ENCODE peak calls at places on chromosomes 5 and 9, in nine cellular contexts. M, T, B, N, E, Q, L, D and P are unnamed samples.

GRCh38 chr9:126307306-126308061 is 19.1 kb upstream of the MVB12B start:
- DNase-seq in M (no peak), T (no peak), B (no peak), N (no peak), E (no peak), Q (no peak), L (no peak), D (no peak), P (no peak)

GRCh38 chr5:43498571-43498970 is 14.9 kb upstream of the TMEM267 start:
- DNase-seq in M (no peak), T (no peak), B (no peak), N (no peak), E (no peak), Q (no peak), L (no peak), D (no peak), P (no peak)

GRCh38 chr9:95143591-95144561 is 173.6 kb downstream of the FANCC start:
- DNase-seq in M (peak), T (no peak), B (no peak), N (no peak), E (peak), Q (peak), L (no peak), D (no peak), P (peak)

GRCh38 chr9:117103711-117104110 is 311.1 kb downstream of the ASTN2 start:
- DNase-seq in M (no peak), T (no peak), B (no peak), N (no peak), E (no peak), Q (no peak), L (no peak), D (no peak), P (no peak)

GRCh38 chr5:177447066-177447610 is 524 bp downstream of the PRR7 start:
- DNase-seq in M (no peak), T (peak), B (no peak), N (peak), E (no peak), Q (peak), L (no peak), D (peak), P (no peak)

GRCh38 chr5:19975795-19976194 is 12.2 kb downstream of the CDH18 start:
- DNase-seq in M (no peak), T (no peak), B (no peak), N (no peak), E (no peak), Q (no peak), L (no peak), D (no peak), P (no peak)

GRCh38 chr9:137321726-137322361 is 19.8 kb upstream of the NRARP start:
- DNase-seq in M (no peak), T (no peak), B (no peak), N (no peak), E (no peak), Q (no peak), L (no peak), D (no peak), P (no peak)

GRCh38 chr9:73093016-73093739 is 58.5 kb upstream of the ANXA1 start:
- DNase-seq in M (no peak), T (no peak), B (no peak), N (no peak), E (no peak), Q (no peak), L (no peak), D (no peak), P (no peak)

GRCh38 chr5:53679261-53679660 is 118.8 kb downstream of the NDUFS4 start:
- DNase-seq in M (peak), T (no peak), B (no peak), N (no peak), E (no peak), Q (peak), L (no peak), D (no peak), P (peak)

GRCh38 chr9:131891578-131891977 is 151.7 kb upstream of the RAPGEF1 start:
- DNase-seq in M (no peak), T (no peak), B (no peak), N (peak), E (no peak), Q (no peak), L (no peak), D (no peak), P (no peak)

GRCh38 chr5:53211799-53212198 is 102.2 kb upstream of the MOCS2 start:
- DNase-seq in M (peak), T (no peak), B (peak), N (no peak), E (no peak), Q (no peak), L (no peak), D (no peak), P (peak)

GRCh38 chr9:69485466-69485865 is 160.5 kb downstream of the ENTREP1 start:
- DNase-seq in M (no peak), T (no peak), B (no peak), N (no peak), E (no peak), Q (no peak), L (no peak), D (no peak), P (no peak)

GRCh38 chr9:76868897-76869296 is 37.0 kb downstream of the PRUNE2 start:
- DNase-seq in M (peak), T (no peak), B (no peak), N (no peak), E (no peak), Q (no peak), L (no peak), D (no peak), P (no peak)

GRCh38 chr9:32899181-32899580 is 102.2 kb downstream of the APTX start:
- DNase-seq in M (no peak), T (no peak), B (no peak), N (no peak), E (no peak), Q (no peak), L (no peak), D (no peak), P (no peak)

GRCh38 chr5:17810734-17811133 is 176.5 kb downstream of the TAF11L14 start:
- DNase-seq in M (no peak), T (no peak), B (no peak), N (no peak), E (no peak), Q (no peak), L (no peak), D (no peak), P (no peak)

GRCh38 chr5:116441223-116441622 is 133.4 kb downstream of the SEMA6A start:
- DNase-seq in M (no peak), T (no peak), B (no peak), N (no peak), E (no peak), Q (no peak), L (peak), D (no peak), P (no peak)

GRCh38 chr9:135048046-135048757 is 39.3 kb upstream of the OLFM1 start:
- DNase-seq in M (no peak), T (no peak), B (no peak), N (no peak), E (no peak), Q (no peak), L (no peak), D (no peak), P (no peak)

GRCh38 chr9:14906000-14906399 is 4.2 kb downstream of the FREM1 start:
- DNase-seq in M (no peak), T (no peak), B (no peak), N (no peak), E (no peak), Q (no peak), L (no peak), D (no peak), P (no peak)

GRCh38 chr9:14899815-14900193 is 10.4 kb downstream of the FREM1 start:
- DNase-seq in M (no peak), T (no peak), B (no peak), N (no peak), E (no peak), Q (no peak), L (no peak), D (no peak), P (no peak)

GRCh38 chr9:14899042-14899814 is 11.0 kb downstream of the FREM1 start:
- DNase-seq in M (no peak), T (no peak), B (no peak), N (no peak), E (no peak), Q (no peak), L (no peak), D (no peak), P (no peak)

GRCh38 chr9:14903040-14903439 is 7.2 kb downstream of the FREM1 start:
- DNase-seq in M (no peak), T (no peak), B (no peak), N (no peak), E (no peak), Q (no peak), L (no peak), D (no peak), P (no peak)

DNA sequence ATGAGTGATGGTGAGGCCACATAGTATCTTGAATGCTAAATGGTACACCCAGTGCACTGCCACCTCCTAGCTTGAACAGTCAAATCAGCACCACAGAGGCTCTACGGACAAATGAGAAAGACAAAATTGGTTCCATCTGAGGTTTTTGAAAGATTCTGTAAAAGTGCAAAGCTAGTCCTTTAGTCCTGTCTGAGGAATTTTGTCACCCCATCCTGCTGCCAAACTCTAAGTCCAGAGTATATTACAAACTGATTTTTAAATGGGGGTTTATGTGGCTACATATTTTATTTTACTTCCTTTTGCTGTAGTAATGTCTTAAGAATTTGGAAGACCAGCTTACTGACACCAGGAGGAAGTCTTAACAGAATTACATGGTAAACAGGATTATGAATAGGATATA is 7.7 kb downstream of the FREM1 start:
- DNase-seq in M (no peak), T (no peak), B (no peak), N (no peak), E (no peak), Q (no peak), L (no peak), D (no peak), P (no peak)
- H3K4me3 ChIP-seq in M (no peak), T (no peak), B (no peak), N (no peak), E (no peak), Q (no peak), L (no peak), D (no peak), P (no peak)

DNA sequence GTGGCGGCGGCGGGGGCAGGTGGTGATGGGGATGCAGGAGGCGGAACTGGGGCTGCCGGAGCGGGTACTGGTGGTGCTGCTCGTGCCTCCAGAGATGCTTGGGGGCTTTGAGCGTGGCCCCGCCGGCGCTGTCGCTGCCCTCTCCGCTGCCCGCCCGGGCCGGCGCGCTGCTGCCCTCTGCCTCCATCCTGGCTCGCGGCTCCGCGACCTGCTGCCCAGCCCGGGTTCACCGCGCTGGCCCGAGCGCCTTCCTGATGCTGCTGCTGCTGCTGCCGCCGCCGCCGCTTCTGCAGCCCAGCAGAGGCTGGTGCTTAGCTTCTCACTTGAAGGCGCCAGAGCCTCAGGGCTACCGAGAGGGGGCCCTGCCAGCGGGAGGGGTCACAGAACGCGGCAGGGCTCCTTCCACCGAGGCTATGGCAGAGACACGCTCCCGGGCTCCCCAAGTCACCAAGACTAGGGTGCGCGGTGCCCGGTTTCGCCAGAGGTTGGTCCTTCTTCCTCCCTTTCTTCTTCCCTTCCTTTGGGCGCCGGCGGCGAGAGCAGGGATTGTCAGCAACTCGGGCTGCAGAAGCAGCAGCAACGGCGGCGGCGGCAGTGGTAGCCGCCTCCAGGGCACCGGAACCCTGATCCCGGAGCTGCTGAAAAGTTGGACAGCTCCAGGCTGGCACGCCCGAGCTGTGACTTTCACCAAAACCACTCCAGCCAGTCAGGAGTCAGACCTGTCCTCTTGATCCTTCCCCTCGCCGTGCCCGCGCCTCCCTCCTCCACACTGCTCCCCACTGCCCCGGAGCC is at the start of gene PDE4D:
- DNase-seq in M (peak), T (no peak), B (peak), N (peak), E (peak), Q (peak), L (no peak), D (no peak), P (no peak)
- H3K4me3 ChIP-seq in M (peak), T (no peak), B (no peak), N (peak), E (no peak), Q (peak), L (peak), D (no peak), P (peak)

GRCh38 chr5:31303688-31304087 is 110.2 kb downstream of the CDH6 start:
- DNase-seq in M (no peak), T (no peak), B (no peak), N (no peak), E (no peak), Q (no peak), L (no peak), D (no peak), P (no peak)
- H3K4me3 ChIP-seq in M (no peak), T (no peak), B (no peak), N (no peak), E (no peak), Q (no peak), L (no peak), D (no peak), P (no peak)

GRCh38 chr9:128115187-128116103 is 12.1 kb downstream of the PTGES2 start:
- DNase-seq in M (no peak), T (no peak), B (no peak), N (no peak), E (no peak), Q (no peak), L (no peak), D (no peak), P (no peak)

GRCh38 chr9:128116104-128117083 is 11.1 kb downstream of the PTGES2 start:
- DNase-seq in M (no peak), T (no peak), B (no peak), N (no peak), E (no peak), Q (no peak), L (no peak), D (no peak), P (no peak)

GRCh38 chr9:128117613-128118471 is 9.7 kb downstream of the PTGES2 start:
- DNase-seq in M (peak), T (peak), B (peak), N (peak), E (peak), Q (peak), L (peak), D (peak), P (peak)

GRCh38 chr9:128114326-128115186 is 13.0 kb downstream of the PTGES2 start:
- DNase-seq in M (no peak), T (no peak), B (no peak), N (no peak), E (no peak), Q (no peak), L (no peak), D (no peak), P (no peak)

GRCh38 chr9:128113526-128114325 is 13.8 kb downstream of the PTGES2 start:
- DNase-seq in M (no peak), T (no peak), B (no peak), N (no peak), E (no peak), Q (no peak), L (no peak), D (no peak), P (no peak)
- H3K4me3 ChIP-seq in M (no peak), T (no peak), B (no peak), N (no peak), E (no peak), Q (no peak), L (no peak), D (no peak), P (no peak)

DNA sequence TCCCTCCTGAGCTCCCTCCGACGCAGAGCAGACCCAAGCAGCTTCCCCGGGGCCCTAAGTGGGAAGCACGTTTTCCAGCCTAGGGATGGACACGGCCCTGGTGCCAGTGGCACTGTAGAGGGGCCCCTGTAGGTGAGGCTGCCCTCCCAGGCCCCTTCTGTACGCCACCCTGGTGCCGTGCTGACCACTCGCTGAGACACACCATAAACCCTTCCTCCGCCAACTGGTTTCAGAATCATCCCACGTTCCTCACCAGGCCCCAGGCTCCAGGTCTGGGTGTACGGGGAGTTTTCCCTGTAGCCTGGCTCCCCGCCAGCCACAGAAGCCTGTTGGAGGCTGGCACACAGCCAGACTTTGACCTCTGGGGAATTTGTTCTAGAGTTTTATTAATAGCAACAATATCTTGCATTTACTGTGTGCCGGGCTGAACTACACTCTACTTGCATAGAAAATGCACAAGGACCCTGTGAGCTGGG is 18.2 kb upstream of the WDR38 start:
- DNase-seq in M (peak), T (no peak), B (peak), N (peak), E (peak), Q (peak), L (no peak), D (no peak), P (no peak)
- H3K4me3 ChIP-seq in M (no peak), T (no peak), B (no peak), N (no peak), E (no peak), Q (no peak), L (no peak), D (no peak), P (no peak)

GRCh38 chr9:38065369-38066075 is 3.5 kb downstream of the SHB start:
- DNase-seq in M (no peak), T (no peak), B (no peak), N (no peak), E (no peak), Q (no peak), L (no peak), D (no peak), P (no peak)
- H3K4me3 ChIP-seq in M (peak), T (no peak), B (no peak), N (peak), E (peak), Q (no peak), L (no peak), D (no peak), P (peak)